ENCODE peak calls at places on chromosomes 11 and 22, in six cellular contexts. X is NCI-H2081; K is GF-D8; T is head of caudate nucleus; V is stimulated activated CD4-positive, alpha-beta T cell treated with anti-CD3 and anti-CD28 coated beads, Interleukin-4, amount 100 ng/mL, for 24 hours; N is activated CD4-positive, alpha-beta T cell treated with anti-CD3 and anti-CD28 coated beads, Interleukin-2, amount 10 ng/mL, durations not matched to agents 7 days and 5 days. M is an unnamed sample.

GRCh38 chr11:64545605-64546004 is 45.4 kb upstream of the SLC22A12 start:
- DNase-seq in X (no peak), K (no peak), T (no peak), V (no peak), N (no peak), M (no peak)

GRCh38 chr11:67354314-67355022 is 1.1 kb upstream of the POLD4 start:
- DNase-seq in X (no peak), K (no peak), T (no peak), V (no peak), N (no peak), M (no peak)

GRCh38 chr11:122101625-122102291 is 14.3 kb downstream of the BLID start:
- DNase-seq in X (peak; percentile 91), K (no peak), T (peak; percentile 80), V (no peak), N (no peak), M (no peak)

GRCh38 chr11:11279956-11280689 is 72.9 kb downstream of the CSNK2A3 start:
- DNase-seq in X (peak; percentile 99), K (no peak), T (no peak), V (no peak), N (peak; percentile 7), M (no peak)

GRCh38 chr22:31488988-31489617 is 539 bp downstream of the EIF4ENIF1 start:
- DNase-seq in X (peak; percentile 21), K (no peak), T (peak; percentile 19), V (peak; percentile 44), N (peak; percentile 19), M (peak; percentile 37)

GRCh38 chr11:96149743-96150555 is 193.0 kb downstream of the MAML2 start:
- DNase-seq in X (no peak), K (no peak), T (no peak), V (peak; percentile 15), N (no peak), M (no peak)

GRCh38 chr22:24147666-24148065 is 33.6 kb upstream of the SUSD2 start:
- DNase-seq in X (no peak), K (no peak), T (no peak), V (no peak), N (no peak), M (no peak)

GRCh38 chr11:45210846-45211245 is 64.4 kb downstream of the PRDM11 start:
- DNase-seq in X (no peak), K (no peak), T (no peak), V (no peak), N (no peak), M (no peak)

GRCh38 chr11:66189031-66189745 is 79.3 kb upstream of the RAB1B start:
- DNase-seq in X (no peak), K (no peak), T (peak; percentile 26), V (no peak), N (no peak), M (no peak)

GRCh38 chr11:125165111-125165663 is 636 bp downstream of the PKNOX2 start:
- DNase-seq in X (no peak), K (no peak), T (peak; percentile 38), V (no peak), N (no peak), M (no peak)

GRCh38 chr22:24969588-24970301 is 17.2 kb downstream of the KIAA1671 start:
- DNase-seq in X (no peak), K (no peak), T (no peak), V (no peak), N (no peak), M (no peak)

GRCh38 chr11:111173221-111173620 is 72.3 kb upstream of the POU2AF2 start:
- DNase-seq in X (no peak), K (no peak), T (no peak), V (no peak), N (no peak), M (no peak)

GRCh38 chr11:63939351-63939920 is 634 bp downstream of the NAA40 start:
- DNase-seq in X (peak; percentile 26), K (no peak), T (no peak), V (no peak), N (no peak), M (no peak)

GRCh38 chr11:130649749-130650275 is 201.4 kb downstream of the ADAMTS15 start:
- DNase-seq in X (no peak), K (no peak), T (no peak), V (no peak), N (no peak), M (no peak)

GRCh38 chr11:44899959-44900358 is 50.7 kb downstream of the TP53I11 start:
- DNase-seq in X (no peak), K (no peak), T (no peak), V (peak; percentile 43), N (no peak), M (peak; percentile 27)

GRCh38 chr22:44926491-44927415 is 83.1 kb downstream of the PHF21B start:
- DNase-seq in X (no peak), K (no peak), T (no peak), V (no peak), N (no peak), M (no peak)

GRCh38 chr22:20430101-20430640 is 7.5 kb downstream of the SCARF2 start:
- DNase-seq in X (no peak), K (no peak), T (no peak), V (no peak), N (no peak), M (no peak)

GRCh38 chr11:84793318-84793717 is 833.8 kb downstream of the DLG2 start:
- DNase-seq in X (no peak), K (no peak), T (no peak), V (no peak), N (no peak), M (no peak)

GRCh38 chr11:70323811-70324210 is 53.3 kb downstream of the PPFIA1 start:
- DNase-seq in X (no peak), K (no peak), T (no peak), V (no peak), N (no peak), M (no peak)

GRCh38 chr11:67634366-67635230 is 4.9 kb upstream of the NUDT8 start:
- DNase-seq in X (no peak), K (no peak), T (no peak), V (no peak), N (no peak), M (no peak)

GRCh38 chr11:125315088-125315740 is 150.7 kb downstream of the PKNOX2 start:
- DNase-seq in X (peak; percentile 69), K (no peak), T (no peak), V (no peak), N (no peak), M (no peak)

GRCh38 chr11:2312232-2313042 is 10.6 kb downstream of the TSPAN32 start:
- DNase-seq in X (no peak), K (no peak), T (no peak), V (no peak), N (no peak), M (no peak)

M was measured in activated CD4-positive, alpha-beta memory T cell treated with anti-CD3 and anti-CD28 coated beads, Interleukin-2, amount 10 ng/mL, durations not matched to agents 7 days and 5 days.